ENCODE peak calls at places on chromosomes 2 and 18, in four cellular contexts. G is pancreas, T is endothelial cell, J is endodermal cell. Q is an unnamed sample.

GRCh38 chr2:82215212-82215611 is 1910.7 kb upstream of the LRRTM1 start:
- DNase-seq in G (no peak), J (no peak), T (no peak), Q (no peak)

GRCh38 chr18:77114564-77115391 is 17.8 kb downstream of the MBP start:
- DNase-seq in G (peak), J (peak), T (peak), Q (no peak)

GRCh38 chr2:202186641-202187202 is 51.7 kb downstream of the SUMO1 start:
- DNase-seq in T (no peak), G (no peak), J (no peak), Q (no peak)

GRCh38 chr2:216583606-216584005 is 49.6 kb upstream of the IGFBP2 start:
- DNase-seq in G (no peak), T (no peak), J (no peak), Q (no peak)

GRCh38 chr2:1609040-1609439 is 135.3 kb downstream of the PXDN start:
- DNase-seq in T (no peak), G (no peak), J (no peak), Q (no peak)

GRCh38 chr2:172376505-172377125 is 50.8 kb upstream of the ITGA6 start:
- DNase-seq in G (no peak), J (no peak), T (no peak), Q (no peak)

GRCh38 chr2:110796724-110797301 is 64.4 kb downstream of the ACOXL start:
- DNase-seq in T (no peak), J (no peak), G (no peak), Q (no peak)

GRCh38 chr18:13585379-13586153 is 140.8 kb downstream of the FAM210A start:
- DNase-seq in J (no peak), T (no peak), G (no peak), Q (no peak)

GRCh38 chr2:171272039-171272438 is 111.3 kb upstream of the TLK1 start:
- DNase-seq in J (peak), T (no peak), G (peak), Q (no peak)

GRCh38 chr2:153077311-153077710 is 358.9 kb downstream of the ARL6IP6 start:
- DNase-seq in J (no peak), G (no peak), T (no peak), Q (no peak)

GRCh38 chr18:21242141-21243040 is at the start of gene GREB1L:
- DNase-seq in J (peak), T (peak), G (peak), Q (no peak)

GRCh38 chr2:102245266-102246151 is 58.7 kb downstream of the IL1RL2 start:
- DNase-seq in T (no peak), J (peak), G (no peak), Q (no peak)

GRCh38 chr2:105929506-105929905 is 184.8 kb downstream of the NCK2 start:
- DNase-seq in T (no peak), G (no peak), J (peak), Q (no peak)

GRCh38 chr18:22703883-22704626 is 229.1 kb upstream of the RBBP8 start:
- DNase-seq in G (no peak), J (no peak), T (no peak), Q (no peak)

GRCh38 chr2:19312949-19313348 is 45.5 kb downstream of the OSR1 start:
- DNase-seq in G (no peak), J (peak), T (peak), Q (no peak)

GRCh38 chr2:146489386-146489785 is 1355.4 kb upstream of the ACVR2A start:
- DNase-seq in J (no peak), G (no peak), T (no peak), Q (no peak)

GRCh38 chr18:75544496-75544895 is 117.0 kb upstream of the SMIM21 start:
- DNase-seq in G (no peak), T (no peak), J (no peak), Q (no peak)

GRCh38 chr2:83650897-83651296 is 808.2 kb downstream of the SUCLG1 start:
- DNase-seq in G (no peak), T (no peak), J (no peak), Q (no peak)

GRCh38 chr18:49011291-49011746 is 60.6 kb upstream of the SMAD7 start:
- DNase-seq in G (no peak), T (no peak), J (peak), Q (peak)

GRCh38 chr18:68176901-68177300 is 538.0 kb downstream of the TMX3 start:
- DNase-seq in G (no peak), T (no peak), J (no peak), Q (no peak)

GRCh38 chr2:185689906-185690539 is 48.6 kb upstream of the FSIP2 start:
- DNase-seq in G (no peak), T (no peak), J (no peak), Q (no peak)

GRCh38 chr18:37987901-37988300 is 422.3 kb upstream of the CELF4 start:
- DNase-seq in G (no peak), J (no peak), T (no peak), Q (no peak)

GRCh38 chr2:56170536-56170935 is 13.3 kb upstream of the CCDC85A start:
- DNase-seq in J (no peak), G (no peak), T (no peak), Q (no peak)

GRCh38 chr2:74835831-74836674 is 2.1 kb downstream of the HK2 start:
- DNase-seq in J (peak), T (no peak), G (no peak), Q (no peak)

GRCh38 chr18:13661779-13662271 is 64.5 kb downstream of the FAM210A start:
- DNase-seq in G (no peak), J (no peak), T (no peak), Q (no peak)

GRCh38 chr2:148590613-148591012 is 53.9 kb upstream of the EPC2 start:
- DNase-seq in J (no peak), G (no peak), T (no peak), Q (no peak)

GRCh38 chr2:9333591-9334171 is 89.6 kb downstream of the ITGB1BP1 start:
- DNase-seq in G (peak), T (peak), J (peak), Q (no peak)

GRCh38 chr2:28239152-28239551 is 153.5 kb upstream of the FOSL2 start:
- DNase-seq in J (no peak), T (no peak), G (no peak), Q (no peak)

GRCh38 chr2:124520953-124521352 is 495.9 kb downstream of the CNTNAP5 start:
- DNase-seq in J (no peak), G (no peak), T (no peak), Q (no peak)

GRCh38 chr18:74241426-74241825 is 50.3 kb downstream of the CYB5A start:
- DNase-seq in T (no peak), J (no peak), G (no peak), Q (no peak)

GRCh38 chr2:177254433-177255226 is 9.9 kb downstream of the NFE2L2 start:
- DNase-seq in J (peak), T (peak), G (peak), Q (no peak)

GRCh38 chr2:129361688-129362087 is 617.8 kb upstream of the RAB6C start:
- DNase-seq in G (no peak), T (no peak), J (no peak), Q (no peak)

GRCh38 chr2:60370835-60371618 is 182.4 kb downstream of the BCL11A start:
- DNase-seq in J (no peak), T (no peak), G (no peak), Q (no peak)

GRCh38 chr18:49768051-49768391 is 45.3 kb downstream of the ACAA2 start:
- DNase-seq in G (no peak), J (peak), T (peak), Q (no peak)

GRCh38 chr2:227870710-227871374 is 589 bp upstream of the DAW1 start:
- DNase-seq in G (no peak), J (no peak), T (no peak), Q (no peak)

GRCh38 chr2:176158306-176158643 is 1.2 kb downstream of the HOXD3 start:
- DNase-seq in G (no peak), T (no peak), J (peak), Q (no peak)

GRCh38 chr2:102677219-102678215 is 58.2 kb downstream of the SLC9A2 start:
- DNase-seq in T (no peak), J (no peak), G (no peak), Q (no peak)

GRCh38 chr2:39379643-39380524 is 57.2 kb downstream of the MAP4K3 start:
- DNase-seq in T (peak), J (no peak), G (no peak), Q (no peak)

GRCh38 chr18:72700961-72701710 is 157.0 kb upstream of the CBLN2 start:
- DNase-seq in T (no peak), J (no peak), G (no peak), Q (no peak)
- TF ChIP-seq CTCF in T (no peak), J (peak), G (no peak), Q (no peak)

GRCh38 chr2:99085400-99085799 is 56.1 kb upstream of the C2orf15 start:
- DNase-seq in J (peak), G (no peak), T (no peak), Q (no peak)
- TF ChIP-seq CTCF in J (peak), G (no peak), T (no peak), Q (no peak)

GRCh38 chr18:9831046-9831722 is 54.6 kb upstream of the TXNDC2 start:
- DNase-seq in G (no peak), J (peak), T (no peak), Q (no peak)
- TF ChIP-seq CTCF in G (no peak), J (peak), T (no peak), Q (no peak)

GRCh38 chr18:3281456-3282400 is 19.8 kb downstream of the MYL12B start:
- DNase-seq in T (no peak), J (no peak), G (no peak), Q (no peak)
- TF ChIP-seq CTCF in T (peak), J (peak), G (peak), Q (peak)

GRCh38 chr2:238030422-238031155 is 30.2 kb upstream of the SCLY start:
- DNase-seq in G (no peak), J (no peak), T (no peak), Q (no peak)
- TF ChIP-seq CTCF in G (no peak), J (peak), T (no peak), Q (no peak)

DNA sequence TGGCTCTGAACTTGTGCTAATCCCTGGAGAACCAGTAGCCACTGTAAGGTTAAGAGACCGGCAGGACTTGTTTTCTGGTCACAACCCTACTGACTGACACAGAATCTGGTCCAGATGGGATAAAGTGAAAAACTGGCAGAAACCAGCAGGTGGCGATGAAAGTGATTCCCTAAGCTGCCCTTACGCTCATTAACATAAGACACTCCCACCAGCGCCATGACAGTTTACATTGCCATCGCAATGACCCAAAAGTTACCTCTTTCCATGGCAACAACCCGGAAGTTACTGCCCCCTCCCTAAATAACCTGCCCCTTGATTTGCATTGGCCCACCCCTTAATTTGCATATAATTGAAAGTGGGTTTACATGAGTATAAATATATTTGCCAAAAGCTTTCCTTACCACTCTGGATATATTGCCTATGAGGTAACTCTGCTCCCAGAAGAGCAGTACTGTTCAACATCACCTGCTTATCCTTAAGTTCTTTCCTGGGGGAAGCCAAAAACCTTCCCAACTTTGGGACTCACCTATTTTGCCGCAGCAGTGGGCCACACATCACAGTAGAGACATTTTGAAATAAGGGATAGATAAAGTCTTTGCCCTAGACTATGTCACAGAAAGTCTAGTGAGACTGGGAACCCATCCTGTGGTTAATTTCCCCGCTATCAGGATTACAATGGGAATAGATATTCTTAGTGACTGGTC is 35.8 kb upstream of the AFF3 start:
- DNase-seq in T (peak), G (no peak), J (peak), Q (no peak)
- TF ChIP-seq CTCF in T (peak), G (no peak), J (peak), Q (no peak)

GRCh38 chr2:79874015-79874414 is 361.2 kb downstream of the CTNNA2 start:
- DNase-seq in G (no peak), T (no peak), J (no peak), Q (no peak)

GRCh38 chr2:79876430-79876829 is 363.6 kb downstream of the CTNNA2 start:
- DNase-seq in T (peak), J (peak), G (no peak), Q (no peak)
- TF ChIP-seq CTCF in T (no peak), J (peak), G (no peak), Q (no peak)

GRCh38 chr18:7168408-7168807 is 50.8 kb upstream of the LAMA1 start:
- DNase-seq in J (peak), G (no peak), T (no peak), Q (no peak)

GRCh38 chr18:7170292-7170691 is 52.7 kb upstream of the LAMA1 start:
- DNase-seq in J (no peak), G (peak), T (no peak), Q (no peak)

GRCh38 chr18:7165846-7166393 is 48.3 kb upstream of the LAMA1 start:
- DNase-seq in T (no peak), J (peak), G (no peak), Q (no peak)

GRCh38 chr18:7169601-7170000 is 52.0 kb upstream of the LAMA1 start:
- DNase-seq in T (no peak), G (no peak), J (no peak), Q (no peak)

GRCh38 chr18:7164610-7165009 is 47.0 kb upstream of the LAMA1 start:
- DNase-seq in T (peak), J (peak), G (no peak), Q (no peak)
- TF ChIP-seq CTCF in T (no peak), J (peak), G (no peak), Q (no peak)